ENCODE peak calls at places on chromosomes 3 and 15, in four cellular contexts. W is transverse colon, T is IMR-90, S is spleen. D is an unnamed sample.

GRCh38 chr3:197226179-197226578 is 72.2 kb downstream of the DLG1 start:
- DNase-seq in T (no peak), S (no peak), W (no peak), D (no peak)

GRCh38 chr3:167209011-167209410 is 171.1 kb downstream of the ZBBX start:
- DNase-seq in S (no peak), W (no peak), T (no peak), D (no peak)

GRCh38 chr3:56884387-56884786 is 82.6 kb upstream of the ARHGEF3 start:
- DNase-seq in W (no peak), S (no peak), T (no peak), D (no peak)

GRCh38 chr15:35351059-35351458 is 194.9 kb downstream of the DPH6 start:
- DNase-seq in S (no peak), W (no peak), T (no peak), D (no peak)

GRCh38 chr15:82312611-82313349 is 36.5 kb downstream of the GOLGA6L10 start:
- DNase-seq in S (peak; percentile 29), W (no peak), T (peak; percentile 37), D (peak; percentile 50)

GRCh38 chr15:66649235-66649984 is 52.6 kb upstream of the SMAD6 start:
- DNase-seq in W (no peak), S (no peak), T (no peak), D (no peak)

GRCh38 chr3:111473550-111473949 is 68.4 kb upstream of the CD96 start:
- DNase-seq in T (no peak), S (no peak), W (no peak), D (no peak)

GRCh38 chr15:89192771-89193170 is 28.6 kb downstream of the RLBP1 start:
- DNase-seq in W (no peak), S (no peak), T (peak; percentile 28), D (no peak)

GRCh38 chr3:30354972-30355371 is 251.4 kb upstream of the TGFBR2 start:
- DNase-seq in S (no peak), T (peak; percentile 28), W (no peak), D (no peak)

GRCh38 chr15:66045542-66045941 is 176.3 kb downstream of the RAB11A start:
- DNase-seq in T (no peak), W (peak; percentile 16), S (no peak), D (no peak)

GRCh38 chr3:11304160-11304559 is 32.0 kb downstream of the ATG7 start:
- DNase-seq in W (no peak), S (no peak), T (no peak), D (no peak)

GRCh38 chr3:153979419-153980251 is 141.6 kb upstream of the ARHGEF26 start:
- DNase-seq in T (no peak), S (no peak), W (no peak), D (no peak)

GRCh38 chr3:192917508-192918274 is at the start of gene MB21D2:
- DNase-seq in T (peak; percentile 80), W (peak; percentile 69), S (peak; percentile 86), D (peak; percentile 89)

GRCh38 chr3:60282840-60283239 is 968.4 kb downstream of the FHIT start:
- DNase-seq in T (no peak), W (no peak), S (no peak), D (no peak)

GRCh38 chr3:173552526-173552925 is 155.0 kb downstream of the NLGN1 start:
- DNase-seq in S (no peak), T (peak; percentile 13), W (no peak), D (no peak)

GRCh38 chr3:16203671-16204629 is 29.5 kb downstream of the GALNT15 start:
- DNase-seq in S (no peak), W (no peak), T (no peak), D (no peak)

GRCh38 chr3:106628407-106628806 is 748.8 kb upstream of the CCDC54 start:
- DNase-seq in T (peak; percentile 78), W (no peak), S (no peak), D (no peak)

GRCh38 chr3:127753898-127754410 is 68.4 kb downstream of the MGLL start:
- DNase-seq in T (no peak), S (peak; percentile 82), W (no peak), D (no peak)

GRCh38 chr3:127751782-127752181 is 70.5 kb downstream of the MGLL start:
- DNase-seq in T (no peak), S (no peak), W (no peak), D (no peak)

GRCh38 chr3:127755305-127755681 is 67.0 kb downstream of the MGLL start:
- DNase-seq in T (no peak), W (no peak), S (peak; percentile 70), D (no peak)

GRCh38 chr3:127754411-127755304 is 67.7 kb downstream of the MGLL start:
- DNase-seq in T (no peak), S (peak; percentile 72), W (no peak), D (no peak)

DNA sequence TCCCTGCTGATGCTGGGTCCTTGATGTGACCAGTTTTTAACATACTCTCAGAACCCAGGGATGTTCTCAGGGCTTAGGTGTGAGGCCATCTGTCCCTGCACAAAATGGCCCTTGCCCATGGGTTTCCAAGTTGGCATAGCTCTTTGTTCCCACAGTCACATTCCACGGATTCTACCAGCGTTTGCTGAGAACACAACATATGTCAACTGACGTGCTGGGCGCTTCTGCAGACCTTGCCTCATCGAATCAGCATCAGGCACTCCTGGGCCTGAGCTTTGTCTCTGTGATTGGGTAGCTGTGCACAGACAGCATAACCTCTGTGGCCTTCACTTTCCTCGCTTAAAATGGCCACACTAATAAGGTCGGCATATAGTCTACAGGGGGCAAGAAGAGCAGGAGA is 69.0 kb downstream of the MGLL start:
- DNase-seq in S (peak; percentile 44), W (no peak), T (no peak), D (no peak)
- H3K4me3 ChIP-seq in S (no peak overlapping the region), W (no peak overlapping the region), T (no peak overlapping the region), D (no peak overlapping the region)

DNA sequence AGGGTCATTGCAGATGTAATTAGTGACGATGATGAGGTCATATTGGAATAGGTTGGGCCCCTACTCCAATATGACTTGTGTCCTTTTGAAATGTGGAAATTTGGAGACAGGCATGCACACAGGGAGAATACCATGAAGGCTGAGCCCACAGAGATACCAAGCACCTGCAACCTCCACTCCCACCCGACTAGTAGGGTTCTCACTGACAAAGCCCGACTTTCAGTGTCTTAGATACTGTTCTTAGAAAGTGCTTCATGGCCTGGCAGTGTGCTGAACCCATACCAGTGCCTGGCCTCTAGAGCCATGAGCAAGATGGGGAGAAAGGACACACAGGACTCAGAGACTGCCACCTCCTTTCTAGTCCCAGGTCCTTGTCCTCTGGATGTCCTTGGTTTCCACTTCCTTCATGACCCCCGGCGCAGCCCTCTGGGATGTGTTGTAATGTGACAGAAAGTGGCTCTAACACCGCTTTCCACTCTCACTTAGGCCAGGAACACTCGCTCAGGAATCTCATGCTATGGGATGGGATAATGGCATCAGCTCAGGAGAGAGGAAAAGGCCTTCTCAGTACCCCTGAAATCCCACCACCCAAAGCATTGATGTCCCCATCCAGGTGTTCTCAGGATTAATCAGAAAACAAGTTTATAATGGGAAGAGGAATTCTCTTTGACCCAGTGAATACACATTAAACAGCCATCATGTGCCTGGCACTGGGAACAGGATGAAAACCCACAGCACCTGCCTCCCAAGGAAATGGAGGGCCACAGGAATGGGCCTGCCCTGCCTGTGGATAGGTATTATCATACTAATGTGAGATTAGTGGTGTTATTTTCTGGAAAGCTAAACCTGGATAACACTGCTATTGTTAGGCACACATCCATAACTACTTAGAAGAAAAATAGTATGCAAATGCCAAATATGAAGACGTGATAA is 59.9 kb downstream of the RPL39L start:
- DNase-seq in T (no peak), S (no peak), W (no peak), D (no peak)
- TF ChIP-seq POLR2A in T (no peak), S (no peak), W (no peak), D (no peak)

GRCh38 chr3:24042879-24043567 is 97.9 kb downstream of the NR1D2 start:
- DNase-seq in T (no peak), S (no peak), W (no peak), D (no peak)
- H3K4me3 ChIP-seq in T (no peak overlapping the region), S (no peak overlapping the region), W (no peak overlapping the region), D (peak overlapping the region; percentile 17)

GRCh38 chr15:90388462-90389182 is 580 bp downstream of the IQGAP1 start:
- DNase-seq in S (peak; percentile 95), W (peak; percentile 73), T (peak; percentile 41), D (peak; percentile 86)
- TF ChIP-seq POLR2A in S (no peak), W (no peak), T (no peak), D (no peak)

GRCh38 chr3:140423146-140423545 is 254.7 kb upstream of the TRIM42 start:
- DNase-seq in S (no peak), T (no peak), W (no peak), D (no peak)

GRCh38 chr3:140424726-140425125 is 253.1 kb upstream of the TRIM42 start:
- DNase-seq in T (no peak), W (no peak), S (no peak), D (no peak)

GRCh38 chr3:140424211-140424610 is 253.7 kb upstream of the TRIM42 start:
- DNase-seq in S (no peak), T (no peak), W (no peak), D (no peak)

GRCh38 chr3:140421884-140422283 is 256.0 kb upstream of the TRIM42 start:
- DNase-seq in T (no peak), W (no peak), S (no peak), D (no peak)

GRCh38 chr3:140420621-140421357 is 257.1 kb upstream of the TRIM42 start:
- DNase-seq in S (no peak), T (peak; percentile 32), W (no peak), D (no peak)
- H3K4me3 ChIP-seq in S (no peak overlapping the region), T (no peak overlapping the region), W (no peak overlapping the region), D (no peak overlapping the region)

GRCh38 chr3:187738400-187739124 is 6.7 kb downstream of the BCL6 start:
- DNase-seq in W (peak; percentile 90), S (peak; percentile 92), T (peak; percentile 93), D (peak; percentile 97)
- TF ChIP-seq POLR2A in W (peak; percentile 31), S (no peak), T (peak; percentile 48), D (peak; percentile 34)

DNA sequence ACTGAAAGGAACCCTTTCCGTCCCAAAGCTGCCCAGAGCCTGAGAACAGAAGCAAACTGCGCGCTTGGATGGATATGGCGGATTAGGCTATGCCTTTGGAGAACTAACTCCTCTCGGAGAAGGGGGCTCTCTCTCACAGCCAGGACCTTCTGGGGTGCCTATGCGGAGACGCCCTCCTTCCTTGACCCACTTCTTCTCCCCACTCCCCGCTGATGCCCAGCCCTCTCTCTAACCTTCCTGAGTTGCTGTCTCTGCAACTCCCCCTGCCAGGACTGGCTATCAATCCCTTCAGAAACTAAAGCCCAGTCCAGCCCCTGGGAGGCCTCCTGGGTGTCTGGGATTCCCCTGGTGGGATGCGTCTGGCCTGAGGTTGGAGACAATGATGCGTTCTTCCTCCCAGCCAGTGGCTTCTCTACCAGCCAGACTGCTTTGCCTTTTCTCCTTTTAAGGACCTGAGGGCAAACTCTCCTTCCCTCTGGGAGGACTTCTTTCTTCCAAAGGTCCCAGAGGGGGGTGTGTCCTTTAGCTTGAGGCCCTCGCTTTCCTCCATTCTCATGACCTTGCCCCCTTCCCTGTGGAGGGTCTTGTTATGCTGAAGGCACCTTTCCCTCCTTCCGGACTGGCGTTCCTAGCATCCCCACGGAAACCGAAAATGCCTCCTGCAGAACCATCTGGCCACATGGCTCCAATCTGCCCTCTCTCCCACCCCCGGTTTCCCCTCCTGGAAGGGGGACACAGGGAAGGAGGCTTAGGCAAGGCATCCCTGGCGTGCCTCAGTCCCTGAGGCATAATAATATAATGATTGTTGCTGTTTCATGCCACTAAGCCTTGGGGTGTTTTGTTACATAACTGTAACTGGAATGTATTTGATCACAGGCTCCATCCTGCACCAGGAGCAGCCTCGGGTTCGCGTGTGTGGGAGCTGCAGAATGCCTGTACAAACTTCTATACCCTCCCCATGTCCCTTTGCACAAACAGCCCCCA is 63.4 kb upstream of the C15orf39 start:
- DNase-seq in T (peak; percentile 10), S (no peak), W (no peak), D (no peak)
- H3K4me3 ChIP-seq in T (no peak overlapping the region), S (no peak overlapping the region), W (no peak overlapping the region), D (no peak overlapping the region)